ENCODE peak calls at places on chromosomes 6 and 20, in five cellular contexts. One of them, this sample, is unnamed.

GRCh38 chr6:132961610-132962009 is 147.2 kb downstream of the RPS12 start:
- DNase-seq in activated CD4-positive, alpha-beta memory T cell treated with anti-CD3 and anti-CD28 coated beads for 36 hours: peak
- DNase-seq in SK-MEL-5: peak
- DNase-seq in aorta: no peak
- DNase-seq in HCEC 1CT: peak
- DNase-seq in this sample: no peak

GRCh38 chr6:108797951-108798671 is 50.1 kb upstream of the ARMC2 start:
- DNase-seq in activated CD4-positive, alpha-beta memory T cell treated with anti-CD3 and anti-CD28 coated beads for 36 hours: no peak
- DNase-seq in SK-MEL-5: no peak
- DNase-seq in aorta: no peak
- DNase-seq in HCEC 1CT: no peak
- DNase-seq in this sample: no peak

GRCh38 chr6:82331031-82331773 is 32.4 kb upstream of the TPBG start:
- DNase-seq in activated CD4-positive, alpha-beta memory T cell treated with anti-CD3 and anti-CD28 coated beads for 36 hours: no peak
- DNase-seq in SK-MEL-5: peak
- DNase-seq in aorta: no peak
- DNase-seq in HCEC 1CT: peak
- DNase-seq in this sample: peak

GRCh38 chr6:165245287-165245686 is 64.1 kb downstream of the C6orf118 start:
- DNase-seq in activated CD4-positive, alpha-beta memory T cell treated with anti-CD3 and anti-CD28 coated beads for 36 hours: no peak
- DNase-seq in SK-MEL-5: peak
- DNase-seq in aorta: no peak
- DNase-seq in HCEC 1CT: peak
- DNase-seq in this sample: peak

GRCh38 chr6:52362443-52363221 is 681 bp downstream of the PAQR8 start:
- DNase-seq in activated CD4-positive, alpha-beta memory T cell treated with anti-CD3 and anti-CD28 coated beads for 36 hours: peak
- DNase-seq in SK-MEL-5: no peak
- DNase-seq in aorta: peak
- DNase-seq in HCEC 1CT: peak
- DNase-seq in this sample: peak

GRCh38 chr6:167551634-167552630 is 227.0 kb downstream of the TTLL2 start:
- DNase-seq in activated CD4-positive, alpha-beta memory T cell treated with anti-CD3 and anti-CD28 coated beads for 36 hours: no peak
- DNase-seq in SK-MEL-5: no peak
- DNase-seq in aorta: no peak
- DNase-seq in HCEC 1CT: no peak
- DNase-seq in this sample: no peak

GRCh38 chr6:54481096-54481495 is 172.9 kb downstream of the TINAG start:
- DNase-seq in activated CD4-positive, alpha-beta memory T cell treated with anti-CD3 and anti-CD28 coated beads for 36 hours: no peak
- DNase-seq in SK-MEL-5: no peak
- DNase-seq in aorta: no peak
- DNase-seq in HCEC 1CT: no peak
- DNase-seq in this sample: no peak

GRCh38 chr6:109872549-109872948 is 105.6 kb upstream of the GPR6 start:
- DNase-seq in activated CD4-positive, alpha-beta memory T cell treated with anti-CD3 and anti-CD28 coated beads for 36 hours: no peak
- DNase-seq in SK-MEL-5: no peak
- DNase-seq in aorta: no peak
- DNase-seq in HCEC 1CT: no peak
- DNase-seq in this sample: no peak

GRCh38 chr20:60087563-60088105 is 129.4 kb downstream of the CDH26 start:
- DNase-seq in activated CD4-positive, alpha-beta memory T cell treated with anti-CD3 and anti-CD28 coated beads for 36 hours: peak
- DNase-seq in SK-MEL-5: no peak
- DNase-seq in aorta: no peak
- DNase-seq in HCEC 1CT: no peak
- DNase-seq in this sample: no peak

GRCh38 chr6:81683928-81684327 is 68.6 kb downstream of the TENT5A start:
- DNase-seq in activated CD4-positive, alpha-beta memory T cell treated with anti-CD3 and anti-CD28 coated beads for 36 hours: no peak
- DNase-seq in SK-MEL-5: peak
- DNase-seq in aorta: no peak
- DNase-seq in HCEC 1CT: peak
- DNase-seq in this sample: peak

GRCh38 chr6:29834564-29835436 is 7.2 kb downstream of the HLA-G start:
- DNase-seq in activated CD4-positive, alpha-beta memory T cell treated with anti-CD3 and anti-CD28 coated beads for 36 hours: peak
- DNase-seq in SK-MEL-5: peak
- DNase-seq in aorta: no peak
- DNase-seq in HCEC 1CT: no peak
- DNase-seq in this sample: no peak

GRCh38 chr20:53138454-53139291 is 166.5 kb downstream of the TSHZ2 start:
- DNase-seq in activated CD4-positive, alpha-beta memory T cell treated with anti-CD3 and anti-CD28 coated beads for 36 hours: peak
- DNase-seq in SK-MEL-5: no peak
- DNase-seq in aorta: no peak
- DNase-seq in HCEC 1CT: no peak
- DNase-seq in this sample: no peak